ENCODE peak calls at places on chromosomes 11 and 22, in five cellular contexts. W is OCI-M1; R is amniotic stem cell; G is stimulated activated naive CD4-positive, alpha-beta T cell; K is heart right ventricle. E is an unnamed sample.

GRCh38 chr11:106875013-106875412 is 143.3 kb downstream of the GUCY1A2 start:
- DNase-seq in W (no peak), G (no peak), K (no peak), R (no peak), E (no peak)

GRCh38 chr22:47123827-47124442 is 361.5 kb downstream of the TBC1D22A start:
- DNase-seq in G (no peak), R (no peak), W (peak), K (no peak), E (no peak)

GRCh38 chr11:110883266-110883665 is 171.0 kb upstream of the ARHGAP20 start:
- DNase-seq in W (no peak), R (no peak), K (no peak), G (no peak), E (no peak)

GRCh38 chr11:1874406-1875092 is 17.1 kb downstream of the PRR33 start:
- DNase-seq in K (no peak), R (no peak), W (no peak), G (no peak), E (peak)

GRCh38 chr22:30873661-30874060 is 94.9 kb downstream of the MORC2 start:
- DNase-seq in K (no peak), G (no peak), R (no peak), W (no peak), E (peak)

GRCh38 chr11:26510756-26511155 is 61.3 kb downstream of the MUC15 start:
- DNase-seq in W (no peak), K (no peak), R (no peak), G (no peak), E (no peak)

GRCh38 chr11:14335712-14336111 is 23.3 kb downstream of the RRAS2 start:
- DNase-seq in G (no peak), W (no peak), K (no peak), R (no peak), E (no peak)

GRCh38 chr11:27839226-27839913 is 139.1 kb upstream of the BDNF start:
- DNase-seq in K (no peak), W (peak), G (no peak), R (no peak), E (no peak)

GRCh38 chr22:40414838-40415505 is 44.6 kb downstream of the SGSM3 start:
- DNase-seq in K (no peak), R (no peak), W (no peak), G (no peak), E (no peak)

GRCh38 chr11:119315139-119316016 is 1.6 kb downstream of the MCAM start:
- DNase-seq in G (peak), K (peak), W (no peak), R (no peak), E (no peak)

GRCh38 chr11:82270870-82271269 is 462.8 kb downstream of the FAM181B start:
- DNase-seq in R (no peak), K (no peak), W (no peak), G (no peak), E (no peak)

GRCh38 chr11:14894657-14895598 is 2.9 kb upstream of the CYP2R1 start:
- DNase-seq in K (no peak), G (no peak), W (peak), R (no peak), E (no peak)

GRCh38 chr11:67632175-67632981 is 2.6 kb upstream of the NUDT8 start:
- DNase-seq in K (no peak), W (no peak), G (no peak), R (no peak), E (peak)

GRCh38 chr22:37930270-37930951 is 23.0 kb downstream of the C22orf23 start:
- DNase-seq in R (no peak), W (peak), G (no peak), K (no peak), E (peak)

GRCh38 chr11:121964591-121964990 is 151.4 kb downstream of the BLID start:
- DNase-seq in G (no peak), R (no peak), K (no peak), W (no peak), E (no peak)

GRCh38 chr11:63813035-63813562 is at the start of gene SPINDOC:
- DNase-seq in R (peak), W (peak), G (no peak), K (peak), E (peak)

GRCh38 chr11:7892059-7892699 is 38.9 kb downstream of the OR10A6 start:
- DNase-seq in R (peak), K (no peak), W (peak), G (no peak), E (no peak)

GRCh38 chr11:62496676-62497075 is 49.9 kb downstream of the AHNAK start:
- DNase-seq in G (no peak), R (no peak), K (no peak), W (no peak), E (no peak)

GRCh38 chr22:32622004-32622761 is 147.6 kb downstream of the FBXO7 start:
- DNase-seq in K (peak), R (peak), W (no peak), G (no peak), E (no peak)

GRCh38 chr22:42623301-42623751 is 8.6 kb upstream of the POLDIP3 start:
- DNase-seq in G (no peak), R (no peak), K (no peak), W (no peak), E (no peak)

GRCh38 chr11:95891423-95892177 is 32.3 kb downstream of the MTMR2 start:
- DNase-seq in R (no peak), W (no peak), G (no peak), K (no peak), E (no peak)

GRCh38 chr22:46588279-46589140 is 31.7 kb upstream of the GRAMD4 start:
- DNase-seq in K (peak), W (no peak), R (no peak), G (no peak), E (no peak)

GRCh38 chr11:35623708-35624168 is 5.5 kb downstream of the FJX1 start:
- DNase-seq in K (no peak), G (no peak), W (peak), R (no peak), E (no peak)